ENCODE peak calls at places on chromosome 10, in five cellular contexts. One of them, this sample, is unnamed.

GRCh38 chr10:92291921-92292860 is 1.2 kb downstream of the MARCHF5 start:
- DNase-seq in choroid plexus epithelial cell: peak; percentile 73
- DNase-seq in ovary: peak; percentile 61
- DNase-seq in foreskin fibroblast: peak; percentile 74
- DNase-seq in cardiac fibroblast: peak; percentile 73
- DNase-seq in this sample: peak; percentile 12

GRCh38 chr10:90111671-90112070 is 410.3 kb downstream of the KIF20B start:
- DNase-seq in choroid plexus epithelial cell: peak; percentile 31
- DNase-seq in ovary: no peak
- DNase-seq in foreskin fibroblast: peak; percentile 83
- DNase-seq in cardiac fibroblast: peak; percentile 70
- DNase-seq in this sample: no peak

GRCh38 chr10:95437669-95438068 is 123.5 kb downstream of the SORBS1 start:
- DNase-seq in choroid plexus epithelial cell: no peak
- DNase-seq in ovary: no peak
- DNase-seq in foreskin fibroblast: no peak
- DNase-seq in cardiac fibroblast: no peak
- DNase-seq in this sample: no peak

GRCh38 chr10:30207485-30208052 is 141.5 kb downstream of the MTPAP start:
- DNase-seq in choroid plexus epithelial cell: peak; percentile 31
- DNase-seq in ovary: no peak
- DNase-seq in foreskin fibroblast: peak; percentile 26
- DNase-seq in cardiac fibroblast: no peak
- DNase-seq in this sample: no peak

GRCh38 chr10:69086131-69086530 is 1.8 kb upstream of the SRGN start:
- DNase-seq in choroid plexus epithelial cell: peak; percentile 72
- DNase-seq in ovary: no peak
- DNase-seq in foreskin fibroblast: peak; percentile 17
- DNase-seq in cardiac fibroblast: peak; percentile 62
- DNase-seq in this sample: no peak

GRCh38 chr10:31912898-31913847 is 15.5 kb downstream of the ARHGAP12 start:
- DNase-seq in choroid plexus epithelial cell: peak; percentile 34
- DNase-seq in ovary: peak; percentile 43
- DNase-seq in foreskin fibroblast: peak; percentile 71
- DNase-seq in cardiac fibroblast: peak; percentile 21
- DNase-seq in this sample: no peak

GRCh38 chr10:111125102-111125501 is 48.3 kb downstream of the ADRA2A start:
- DNase-seq in choroid plexus epithelial cell: no peak
- DNase-seq in ovary: no peak
- DNase-seq in foreskin fibroblast: no peak
- DNase-seq in cardiac fibroblast: no peak
- DNase-seq in this sample: no peak

GRCh38 chr10:100872034-100872791 is 40.5 kb upstream of the SLF2 start:
- DNase-seq in choroid plexus epithelial cell: peak; percentile 66
- DNase-seq in ovary: no peak
- DNase-seq in foreskin fibroblast: peak; percentile 48
- DNase-seq in cardiac fibroblast: peak; percentile 50
- DNase-seq in this sample: no peak

GRCh38 chr10:33198610-33199009 is 135.9 kb downstream of the NRP1 start:
- DNase-seq in choroid plexus epithelial cell: no peak
- DNase-seq in ovary: no peak
- DNase-seq in foreskin fibroblast: no peak
- DNase-seq in cardiac fibroblast: no peak
- DNase-seq in this sample: no peak

GRCh38 chr10:112135604-112136003 is 48.0 kb downstream of the GPAM start:
- DNase-seq in choroid plexus epithelial cell: no peak
- DNase-seq in ovary: no peak
- DNase-seq in foreskin fibroblast: no peak
- DNase-seq in cardiac fibroblast: no peak
- DNase-seq in this sample: no peak

GRCh38 chr10:102262744-102263370 is 17.5 kb downstream of the GBF1 start:
- DNase-seq in choroid plexus epithelial cell: no peak
- DNase-seq in ovary: no peak
- DNase-seq in foreskin fibroblast: no peak
- DNase-seq in cardiac fibroblast: peak; percentile 34
- DNase-seq in this sample: no peak

GRCh38 chr10:72044417-72045041 is 43.8 kb downstream of the SPOCK2 start:
- DNase-seq in choroid plexus epithelial cell: no peak
- DNase-seq in ovary: peak; percentile 77
- DNase-seq in foreskin fibroblast: peak; percentile 47
- DNase-seq in cardiac fibroblast: no peak
- DNase-seq in this sample: no peak

GRCh38 chr10:71284544-71285179 is 34.4 kb upstream of the SLC29A3 start:
- DNase-seq in choroid plexus epithelial cell: no peak
- DNase-seq in ovary: no peak
- DNase-seq in foreskin fibroblast: no peak
- DNase-seq in cardiac fibroblast: no peak
- DNase-seq in this sample: no peak

GRCh38 chr10:118373786-118374185 is 31.7 kb upstream of the FAM204A start:
- DNase-seq in choroid plexus epithelial cell: peak; percentile 91
- DNase-seq in ovary: no peak
- DNase-seq in foreskin fibroblast: peak; percentile 82
- DNase-seq in cardiac fibroblast: peak; percentile 73
- DNase-seq in this sample: peak; percentile 78

GRCh38 chr10:114272696-114273095 is 33.6 kb downstream of the VWA2 start:
- DNase-seq in choroid plexus epithelial cell: no peak
- DNase-seq in ovary: no peak
- DNase-seq in foreskin fibroblast: no peak
- DNase-seq in cardiac fibroblast: no peak
- DNase-seq in this sample: no peak

GRCh38 chr10:129339191-129339590 is 127.8 kb upstream of the MGMT start:
- DNase-seq in choroid plexus epithelial cell: no peak
- DNase-seq in ovary: no peak
- DNase-seq in foreskin fibroblast: no peak
- DNase-seq in cardiac fibroblast: no peak
- DNase-seq in this sample: no peak

GRCh38 chr10:96719205-96719604 is 1.1 kb downstream of the PIK3AP1 start:
- DNase-seq in choroid plexus epithelial cell: no peak
- DNase-seq in ovary: no peak
- DNase-seq in foreskin fibroblast: no peak
- DNase-seq in cardiac fibroblast: no peak
- DNase-seq in this sample: no peak
- TF ChIP-seq CTCF in choroid plexus epithelial cell: no peak
- TF ChIP-seq CTCF in ovary: no peak
- TF ChIP-seq CTCF in foreskin fibroblast: no peak
- TF ChIP-seq CTCF in cardiac fibroblast: no peak
- TF ChIP-seq CTCF in this sample: no peak

GRCh38 chr10:26479766-26480492 is 41.8 kb downstream of the APBB1IP start:
- DNase-seq in choroid plexus epithelial cell: no peak
- DNase-seq in ovary: no peak
- DNase-seq in foreskin fibroblast: no peak
- DNase-seq in cardiac fibroblast: no peak
- DNase-seq in this sample: no peak
- TF ChIP-seq CTCF in choroid plexus epithelial cell: no peak
- TF ChIP-seq CTCF in ovary: no peak
- TF ChIP-seq CTCF in foreskin fibroblast: no peak
- TF ChIP-seq CTCF in cardiac fibroblast: no peak
- TF ChIP-seq CTCF in this sample: no peak

DNA sequence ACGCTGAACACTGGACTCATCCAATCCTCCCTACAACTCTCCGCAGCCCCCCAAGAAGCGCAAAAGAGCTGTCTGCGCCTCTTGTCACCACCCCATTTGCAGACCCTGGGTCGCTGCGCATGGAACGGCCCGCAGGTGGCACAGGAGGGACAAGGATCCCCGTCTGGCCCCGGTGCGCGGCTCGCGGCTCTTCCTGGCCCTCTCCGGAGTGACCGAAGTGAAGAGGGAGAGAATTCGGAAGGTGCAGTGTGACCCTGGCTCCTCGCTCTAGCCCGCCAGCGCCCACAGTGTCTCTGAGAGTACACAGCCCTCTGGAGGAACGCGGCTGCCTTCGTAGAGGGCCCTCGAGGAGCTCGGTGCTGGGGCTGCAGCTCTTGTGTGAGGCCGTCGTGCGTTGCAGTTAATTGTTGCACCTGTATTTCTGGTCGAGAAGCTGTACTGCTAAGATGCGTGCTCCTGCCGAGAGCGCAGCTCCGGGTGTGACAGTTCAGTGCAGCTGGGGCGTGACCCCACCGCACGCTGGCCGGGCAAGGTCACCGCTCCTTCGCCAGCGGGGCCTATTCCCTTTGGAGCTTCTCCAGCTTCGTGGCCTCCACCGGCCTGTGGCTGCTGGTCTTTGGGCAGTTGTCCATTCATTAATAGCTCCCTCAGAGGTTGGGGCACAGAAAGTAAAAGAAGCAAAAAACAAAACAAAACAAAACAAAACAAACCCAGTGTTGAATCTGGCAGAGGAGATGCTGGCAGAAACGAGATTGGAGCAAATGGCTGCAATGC is 119.0 kb downstream of the SEC23IP start:
- DNase-seq in choroid plexus epithelial cell: no peak
- DNase-seq in ovary: no peak
- DNase-seq in foreskin fibroblast: no peak
- DNase-seq in cardiac fibroblast: no peak
- DNase-seq in this sample: no peak
- TF ChIP-seq CTCF in choroid plexus epithelial cell: no peak
- TF ChIP-seq CTCF in ovary: no peak
- TF ChIP-seq CTCF in foreskin fibroblast: no peak
- TF ChIP-seq CTCF in cardiac fibroblast: no peak
- TF ChIP-seq CTCF in this sample: no peak

GRCh38 chr10:126073606-126074005 is 177.2 kb downstream of the FANK1 start:
- DNase-seq in choroid plexus epithelial cell: peak; percentile 62
- DNase-seq in ovary: no peak
- DNase-seq in foreskin fibroblast: peak; percentile 41
- DNase-seq in cardiac fibroblast: peak; percentile 60
- DNase-seq in this sample: no peak
- TF ChIP-seq CTCF in choroid plexus epithelial cell: no peak
- TF ChIP-seq CTCF in ovary: no peak
- TF ChIP-seq CTCF in foreskin fibroblast: no peak
- TF ChIP-seq CTCF in cardiac fibroblast: no peak
- TF ChIP-seq CTCF in this sample: no peak

DNA sequence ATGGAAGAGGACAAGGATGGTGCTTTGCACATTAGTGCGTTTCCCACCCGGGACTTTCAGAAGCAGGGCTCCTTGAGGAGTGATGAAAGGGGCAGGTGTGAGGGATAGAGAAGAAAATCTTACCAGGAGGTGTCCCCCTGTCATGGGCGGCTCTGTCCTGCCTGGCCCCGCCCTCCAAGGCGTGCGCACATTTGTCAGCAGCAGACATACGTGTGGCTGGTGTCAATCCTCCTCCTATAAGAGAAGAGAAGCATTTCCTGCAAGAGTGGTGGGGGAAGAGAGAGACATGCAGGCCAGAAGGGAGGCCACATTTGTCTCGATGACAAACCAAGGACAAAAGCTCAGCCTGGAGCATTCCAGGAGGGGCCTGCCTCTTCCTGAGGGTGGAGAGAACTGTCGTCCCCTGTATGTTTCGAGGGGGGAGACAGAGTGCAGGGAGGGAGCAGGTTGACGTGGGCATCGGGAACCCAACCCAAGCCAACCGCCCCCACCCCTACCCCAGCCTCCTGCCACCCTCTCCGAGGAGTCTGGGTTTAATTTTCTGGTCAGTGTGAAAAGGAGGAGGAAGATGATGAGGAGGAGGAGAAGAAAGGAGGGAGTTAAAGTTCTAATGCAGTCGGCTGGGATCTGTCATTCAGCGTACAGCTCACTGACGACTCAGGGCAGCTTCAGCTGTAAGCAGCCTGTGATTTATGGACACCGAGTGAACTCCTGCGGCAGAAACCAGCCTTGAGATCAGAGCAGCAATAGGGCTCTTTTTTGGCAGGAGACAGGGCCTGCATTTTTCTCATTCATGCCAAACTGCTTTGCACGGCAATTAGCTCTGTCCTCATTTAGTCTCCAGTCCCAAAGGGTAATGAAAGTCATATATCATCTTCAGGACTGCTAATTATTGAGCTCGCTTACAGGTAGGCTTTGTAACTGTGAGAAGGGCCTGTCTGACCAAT is 47.7 kb upstream of the COMTD1 start:
- DNase-seq in choroid plexus epithelial cell: peak; percentile 43
- DNase-seq in ovary: no peak
- DNase-seq in foreskin fibroblast: peak; percentile 72
- DNase-seq in cardiac fibroblast: peak; percentile 21
- DNase-seq in this sample: peak; percentile 63
- TF ChIP-seq CTCF in choroid plexus epithelial cell: no peak
- TF ChIP-seq CTCF in ovary: no peak
- TF ChIP-seq CTCF in foreskin fibroblast: no peak
- TF ChIP-seq CTCF in cardiac fibroblast: no peak
- TF ChIP-seq CTCF in this sample: no peak

GRCh38 chr10:109428775-109429480 is 494.4 kb downstream of the XPNPEP1 start:
- DNase-seq in choroid plexus epithelial cell: no peak
- DNase-seq in ovary: no peak
- DNase-seq in foreskin fibroblast: no peak
- DNase-seq in cardiac fibroblast: no peak
- DNase-seq in this sample: no peak

GRCh38 chr10:109429956-109430760 is 493.2 kb downstream of the XPNPEP1 start:
- DNase-seq in choroid plexus epithelial cell: peak; percentile 17
- DNase-seq in ovary: no peak
- DNase-seq in foreskin fibroblast: peak; percentile 48
- DNase-seq in cardiac fibroblast: peak; percentile 54
- DNase-seq in this sample: peak; percentile 56

GRCh38 chr10:109430844-109431243 is 492.5 kb downstream of the XPNPEP1 start:
- DNase-seq in choroid plexus epithelial cell: no peak
- DNase-seq in ovary: no peak
- DNase-seq in foreskin fibroblast: no peak
- DNase-seq in cardiac fibroblast: no peak
- DNase-seq in this sample: no peak

GRCh38 chr10:109426987-109427386 is 496.3 kb downstream of the XPNPEP1 start:
- DNase-seq in choroid plexus epithelial cell: no peak
- DNase-seq in ovary: no peak
- DNase-seq in foreskin fibroblast: no peak
- DNase-seq in cardiac fibroblast: no peak
- DNase-seq in this sample: no peak

GRCh38 chr10:109427421-109427820 is 495.9 kb downstream of the XPNPEP1 start:
- DNase-seq in choroid plexus epithelial cell: peak; percentile 2
- DNase-seq in ovary: no peak
- DNase-seq in foreskin fibroblast: peak; percentile 40
- DNase-seq in cardiac fibroblast: peak; percentile 14
- DNase-seq in this sample: no peak
- TF ChIP-seq CTCF in choroid plexus epithelial cell: no peak
- TF ChIP-seq CTCF in ovary: no peak
- TF ChIP-seq CTCF in foreskin fibroblast: peak; percentile 41
- TF ChIP-seq CTCF in cardiac fibroblast: no peak
- TF ChIP-seq CTCF in this sample: peak; percentile 24

GRCh38 chr10:17599089-17599488 is 18.1 kb downstream of the HACD1 start:
- DNase-seq in choroid plexus epithelial cell: peak; percentile 73
- DNase-seq in ovary: no peak
- DNase-seq in foreskin fibroblast: peak; percentile 48
- DNase-seq in cardiac fibroblast: peak; percentile 60
- DNase-seq in this sample: no peak
- TF ChIP-seq CTCF in choroid plexus epithelial cell: peak; percentile 77
- TF ChIP-seq CTCF in ovary: no peak
- TF ChIP-seq CTCF in foreskin fibroblast: peak; percentile 14
- TF ChIP-seq CTCF in cardiac fibroblast: peak; percentile 48
- TF ChIP-seq CTCF in this sample: peak; percentile 46

DNA sequence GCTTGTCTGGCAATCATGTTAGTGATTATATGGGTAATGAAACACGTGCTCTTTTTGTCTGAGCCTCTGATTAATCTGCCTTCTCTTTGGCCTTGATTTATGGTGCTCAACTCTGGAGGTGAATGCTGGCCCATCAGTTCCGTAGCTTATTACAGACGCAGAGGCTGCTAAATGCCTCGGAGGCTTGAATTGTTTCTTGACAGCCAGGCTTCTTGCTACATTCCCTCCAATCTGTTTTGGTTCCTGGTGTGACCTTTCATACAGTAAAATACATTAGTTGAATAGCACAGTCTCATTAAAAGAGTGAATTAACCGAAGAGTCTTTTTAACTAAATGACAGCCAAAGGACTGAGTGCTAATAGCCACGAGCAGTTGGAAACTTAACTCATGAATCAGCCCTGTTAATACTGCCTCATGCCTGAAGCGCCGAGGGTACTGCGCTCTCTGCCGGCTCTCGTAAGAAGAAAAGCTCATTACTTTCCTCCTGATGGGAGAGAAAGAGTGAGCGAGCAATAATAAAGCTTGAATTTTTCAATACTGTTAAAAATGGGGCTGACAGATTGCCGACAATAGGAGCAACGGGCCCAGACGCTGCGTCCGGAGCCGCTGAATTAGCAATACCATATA is 236.4 kb upstream of the GPR26 start:
- DNase-seq in choroid plexus epithelial cell: no peak
- DNase-seq in ovary: no peak
- DNase-seq in foreskin fibroblast: no peak
- DNase-seq in cardiac fibroblast: no peak
- DNase-seq in this sample: no peak
- TF ChIP-seq CTCF in choroid plexus epithelial cell: no peak
- TF ChIP-seq CTCF in ovary: no peak
- TF ChIP-seq CTCF in foreskin fibroblast: no peak
- TF ChIP-seq CTCF in cardiac fibroblast: no peak
- TF ChIP-seq CTCF in this sample: no peak